ENCODE peak calls at places on chromosome 20, in six cellular contexts. Z, E, A, M, H and B are unnamed samples.

GRCh38 chr20:30985386-30985785 is 272.1 kb upstream of the DEFB115 start:
- DNase-seq in Z (no peak), E (no peak), A (no peak), M (no peak), H (peak), B (no peak)

GRCh38 chr20:53070714-53071392 is 98.7 kb downstream of the TSHZ2 start:
- DNase-seq in Z (no peak), E (peak), A (no peak), M (no peak), H (no peak), B (peak)

GRCh38 chr20:11810316-11811130 is 107.2 kb upstream of the BTBD3 start:
- DNase-seq in Z (no peak), E (peak), A (peak), M (no peak), H (no peak), B (peak)

GRCh38 chr20:40687384-40688128 is 1.5 kb downstream of the MAFB start:
- DNase-seq in Z (no peak), E (no peak), A (no peak), M (peak), H (peak), B (peak)

GRCh38 chr20:36274248-36274841 is 31.8 kb upstream of the DLGAP4 start:
- DNase-seq in Z (no peak), E (no peak), A (no peak), M (no peak), H (no peak), B (no peak)

GRCh38 chr20:44742304-44743079 is 3.2 kb upstream of the KCNK15 start:
- DNase-seq in Z (no peak), E (no peak), A (no peak), M (no peak), H (no peak), B (no peak)

GRCh38 chr20:36823126-36823525 is 49.6 kb upstream of the DSN1 start:
- DNase-seq in Z (no peak), E (no peak), A (no peak), M (no peak), H (no peak), B (no peak)

GRCh38 chr20:58840816-58841538 is 9.7 kb downstream of the GNAS-AS1 start:
- DNase-seq in Z (no peak), E (no peak), A (no peak), M (no peak), H (no peak), B (no peak)

GRCh38 chr20:24648919-24649318 is 179.5 kb downstream of the SYNDIG1 start:
- DNase-seq in Z (no peak), E (no peak), A (no peak), M (no peak), H (no peak), B (no peak)

GRCh38 chr20:10316582-10316981 is 98.0 kb downstream of the SNAP25 start:
- DNase-seq in Z (peak), E (no peak), A (no peak), M (no peak), H (no peak), B (no peak)

GRCh38 chr20:35871311-35871771 is 83.0 kb downstream of the SCAND1 start:
- DNase-seq in Z (no peak), E (peak), A (no peak), M (no peak), H (peak), B (peak)

GRCh38 chr20:57326667-57327455 is 2.7 kb upstream of the SPO11 start:
- DNase-seq in Z (no peak), E (no peak), A (no peak), M (no peak), H (no peak), B (no peak)

GRCh38 chr20:726160-726559 is 42.1 kb downstream of the SLC52A3 start:
- DNase-seq in Z (no peak), E (no peak), A (no peak), M (no peak), H (no peak), B (no peak)

GRCh38 chr20:1134355-1134754 is 16.0 kb downstream of the PSMF1 start:
- DNase-seq in Z (no peak), E (no peak), A (no peak), M (no peak), H (no peak), B (no peak)

GRCh38 chr20:49871391-49871948 is 43.9 kb downstream of the SPATA2 start:
- DNase-seq in Z (no peak), E (no peak), A (no peak), M (no peak), H (no peak), B (no peak)

GRCh38 chr20:57243480-57244220 is 22.8 kb downstream of the BMP7 start:
- DNase-seq in Z (no peak), E (no peak), A (no peak), M (no peak), H (no peak), B (no peak)

GRCh38 chr20:31712564-31713311 is 9.9 kb downstream of the BCL2L1 start:
- DNase-seq in Z (no peak), E (peak), A (peak), M (peak), H (peak), B (peak)

GRCh38 chr20:38883081-38883980 is 42.9 kb upstream of the FAM83D start:
- DNase-seq in Z (no peak), E (no peak), A (peak), M (no peak), H (peak), B (no peak)

GRCh38 chr20:49979030-49979832 is 3.5 kb upstream of the SNAI1 start:
- DNase-seq in Z (peak), E (peak), A (peak), M (peak), H (peak), B (peak)

GRCh38 chr20:9460518-9460917 is 53.9 kb upstream of the LAMP5 start:
- DNase-seq in Z (no peak), E (peak), A (no peak), M (no peak), H (no peak), B (peak)